ENCODE peak calls at places on chromosomes 1 and 21, in eight cellular contexts. D, M, O, B, U, P, L and J are unnamed samples. For H3K4me1 and H3K9me3, the result is how much of the 10 kb centered on the place peaks cover.

GRCh38 chr1:228867093-228867950 is 132.0 kb downstream of the RHOU start:
- DNase-seq in O (peak), D (no peak), L (peak), P (no peak), U (no peak), B (peak), M (no peak), J (no peak)

GRCh38 chr1:23217421-23218115 is at the start of gene HTR1D:
- DNase-seq in L (no peak), O (peak), B (no peak), U (no peak), P (no peak), M (no peak), D (no peak), J (peak)

GRCh38 chr21:26715878-26716506 is 129.2 kb downstream of the ADAMTS1 start:
- DNase-seq in D (peak), B (peak), U (no peak), L (peak), O (peak), M (peak), P (peak), J (peak)

GRCh38 chr1:82086739-82087138 is 286.0 kb downstream of the ADGRL2 start:
- DNase-seq in D (no peak), B (no peak), P (no peak), L (no peak), O (no peak), U (no peak), M (no peak), J (no peak)

GRCh38 chr1:3617806-3618345 is 6.6 kb upstream of the MEGF6 start:
- DNase-seq in P (no peak), D (no peak), M (no peak), L (no peak), U (no peak), O (no peak), B (no peak), J (no peak)

GRCh38 chr1:114756009-114756892 is 1.5 kb downstream of the CSDE1 start:
- DNase-seq in M (no peak), O (peak), B (peak), U (no peak), P (peak), D (no peak), L (no peak), J (no peak)

GRCh38 chr1:248821101-248821500 is 4.6 kb downstream of the SH3BP5L start:
- DNase-seq in M (no peak), O (no peak), B (peak), D (peak), L (no peak), P (peak), U (no peak), J (no peak)

GRCh38 chr1:18883636-18884418 is 18.5 kb downstream of the ALDH4A1 start:
- DNase-seq in O (peak), M (peak), P (peak), U (peak), B (peak), L (peak), D (peak), J (peak)

GRCh38 chr1:115837762-115838421 is 3.0 kb downstream of the NHLH2 start:
- DNase-seq in O (no peak), M (no peak), B (no peak), P (no peak), U (no peak), D (no peak), L (no peak), J (peak)

GRCh38 chr1:162389021-162389818 is 7.7 kb downstream of the C1orf226 start:
- DNase-seq in B (peak), O (peak), P (peak), D (no peak), L (no peak), U (no peak), M (no peak), J (peak)

GRCh38 chr1:35172022-35172421 is 20.9 kb downstream of the SFPQ start:
- DNase-seq in D (no peak), O (no peak), P (no peak), U (no peak), M (no peak), B (no peak), L (no peak), J (no peak)
- H3K27ac ChIP-seq in D (no peak), O (no peak), P (no peak), U (no peak), M (no peak), B (no peak), L (no peak), J (no peak)

GRCh38 chr1:147560756-147561472 is 19.6 kb downstream of the BCL9 start:
- DNase-seq in L (no peak), U (no peak), P (peak), D (no peak), O (no peak), M (no peak), B (no peak), J (no peak)
- H3K4me1 ChIP-seq in L (under half), U (under half), P (under half), D (under half), O (under half), M (under half), B (under half), J (under half)

GRCh38 chr1:152349611-152350010 is 10.2 kb downstream of the FLG2 start:
- DNase-seq in P (no peak), O (no peak), L (no peak), D (no peak), B (no peak), M (no peak), U (no peak), J (no peak)

GRCh38 chr1:152348447-152348846 is 11.4 kb downstream of the FLG2 start:
- DNase-seq in L (no peak), M (no peak), U (no peak), O (no peak), B (no peak), D (peak), P (peak), J (no peak)

GRCh38 chr1:152347116-152347728 is 12.6 kb downstream of the FLG2 start:
- DNase-seq in L (peak), M (peak), B (peak), D (peak), U (no peak), P (peak), O (peak), J (peak)

GRCh38 chr1:152344463-152344862 is 15.3 kb downstream of the FLG2 start:
- DNase-seq in U (no peak), O (no peak), P (no peak), D (no peak), B (no peak), M (no peak), L (no peak), J (no peak)
- H3K9me3 ChIP-seq in U (under half), O (under half), P (under half), D (under half), B (under half), M (under half), L (under half), J (half or more)

DNA sequence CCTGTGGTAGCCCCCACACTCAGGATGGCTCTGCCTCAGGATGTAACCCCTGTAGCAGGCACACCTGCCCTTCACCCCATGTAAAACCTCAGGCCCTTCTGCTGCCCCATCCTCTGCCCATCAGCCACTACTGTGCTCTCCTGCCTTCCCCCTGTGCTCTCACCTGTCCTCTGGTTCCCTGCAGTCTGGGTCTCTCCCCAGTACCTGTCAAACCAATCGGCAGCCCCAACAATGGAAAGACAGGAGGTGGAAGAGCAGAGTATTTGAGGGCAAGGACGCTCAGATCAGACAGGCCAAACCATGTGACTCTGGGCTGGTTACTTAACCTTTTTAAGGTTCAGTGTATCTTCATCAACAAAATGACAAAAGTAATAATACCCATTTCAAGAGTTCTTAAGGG is 30.9 kb downstream of the SMIM12 start:
- DNase-seq in L (no peak), D (no peak), O (no peak), B (no peak), U (no peak), M (no peak), P (no peak), J (peak)
- H3K27ac ChIP-seq in L (no peak), D (no peak), O (no peak), B (no peak), U (peak), M (no peak), P (no peak), J (no peak)

GRCh38 chr1:201750120-201750519 is 78.8 kb upstream of the IPO9 start:
- DNase-seq in M (peak), U (no peak), L (no peak), O (no peak), B (peak), D (no peak), P (no peak), J (no peak)

GRCh38 chr1:201752333-201752732 is 76.6 kb upstream of the IPO9 start:
- DNase-seq in U (no peak), B (no peak), D (no peak), O (no peak), P (no peak), M (no peak), L (no peak), J (no peak)

GRCh38 chr1:201751872-201752271 is 77.1 kb upstream of the IPO9 start:
- DNase-seq in U (no peak), B (peak), D (no peak), M (peak), L (no peak), O (peak), P (no peak), J (no peak)

GRCh38 chr1:201749059-201749458 is 79.9 kb upstream of the IPO9 start:
- DNase-seq in O (no peak), B (no peak), L (no peak), M (no peak), U (no peak), P (no peak), D (no peak), J (no peak)

DNA sequence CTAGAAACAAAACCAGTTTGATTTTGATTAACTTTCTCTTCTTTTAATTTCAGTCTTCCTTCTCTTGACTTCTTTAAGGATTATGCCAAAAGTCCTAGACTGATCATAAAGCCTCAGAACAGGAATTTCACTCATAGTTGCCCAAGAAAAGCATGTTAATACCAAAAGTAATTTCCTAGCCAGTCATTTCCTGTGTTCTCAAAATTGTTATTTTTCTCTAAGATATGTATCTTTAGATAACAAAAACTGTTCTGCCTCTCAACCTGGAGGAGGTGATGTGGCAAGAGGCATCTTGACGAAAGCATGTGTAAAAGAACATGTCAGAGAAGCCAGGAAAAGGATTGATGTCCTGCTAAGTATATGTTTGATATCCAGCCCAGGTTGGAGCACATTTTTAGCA is 78.0 kb upstream of the IPO9 start:
- DNase-seq in U (no peak), B (peak), D (no peak), M (peak), L (no peak), O (no peak), P (no peak), J (no peak)
- H3K4me1 ChIP-seq in U (half or more), B (under half), D (half or more), M (half or more), L (under half), O (under half), P (under half), J (under half)

DNA sequence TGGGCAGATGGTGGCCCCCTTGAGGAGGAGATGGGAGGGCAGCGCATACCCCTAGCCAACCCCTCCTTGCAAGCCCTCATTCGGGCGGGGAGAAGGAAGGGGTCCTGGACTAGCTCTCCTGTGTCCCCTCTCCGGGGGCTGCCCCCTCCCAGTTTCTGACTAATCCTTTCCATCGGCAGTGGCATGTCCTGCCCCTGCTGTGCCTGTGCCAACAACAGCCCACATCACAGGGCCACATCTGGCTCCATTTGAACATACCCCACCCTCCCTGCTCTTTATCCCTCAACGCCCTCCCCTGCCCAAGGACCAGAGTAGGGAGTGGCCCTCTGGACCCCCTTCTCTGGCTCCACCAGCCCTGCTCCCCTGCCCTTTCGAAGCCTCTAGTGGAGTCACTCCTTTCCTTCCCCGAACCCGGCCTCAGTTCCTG is 11.0 kb upstream of the LMNA start:
- DNase-seq in O (no peak), P (peak), U (no peak), B (peak), D (no peak), L (peak), M (peak), J (peak)
- H3K9me3 ChIP-seq in O (under half), P (under half), U (under half), B (under half), D (under half), L (under half), M (under half), J (under half)

GRCh38 chr1:97384294-97384952 is 536.4 kb downstream of the DPYD start:
- DNase-seq in M (peak), B (peak), O (no peak), U (no peak), P (peak), D (peak), L (no peak), J (no peak)
- H3K27ac ChIP-seq in M (peak), B (peak), O (no peak), U (no peak), P (no peak), D (peak), L (no peak), J (no peak)